ENCODE peak calls at places on chromosome 22, in eight cellular contexts. O is GM18507; F is SK-N-SH; R is EH; H is fibroblast of the aortic adventitia; W is amygdala; P is RCC 7860; M is stimulated activated CD4-positive, alpha-beta T cell treated with anti-CD3 and anti-CD28 coated beads, Interleukin-15, amount 100 ng/mL, for 24 hours. B is an unnamed sample.
A peak's percentile ranks its signal among the peaks of the same experiment; 100 is the strongest.

GRCh38 chr22:28408702-28409101 is 270.9 kb downstream of the TTC28 start:
- DNase-seq in H (no peak), W (no peak), O (no peak), F (no peak), M (no peak), P (no peak), R (no peak), B (no peak)

GRCh38 chr22:37378642-37379058 is 48.6 kb downstream of the ELFN2 start:
- DNase-seq in F (no peak), M (no peak), W (no peak), R (no peak), P (peak; percentile 62), O (no peak), H (no peak), B (no peak)

GRCh38 chr22:32208681-32209080 is 3.8 kb upstream of the RFPL2 start:
- DNase-seq in W (no peak), R (no peak), F (no peak), O (no peak), M (no peak), H (no peak), P (no peak), B (no peak)

GRCh38 chr22:49213731-49214352 is 613.8 kb downstream of the BRD1 start:
- DNase-seq in H (no peak), P (no peak), R (no peak), W (no peak), M (no peak), O (no peak), F (no peak), B (no peak)

GRCh38 chr22:44658371-44658953 is 43.5 kb upstream of the PRR5 start:
- DNase-seq in R (peak; percentile 94), W (peak; percentile 44), P (no peak), O (no peak), F (peak; percentile 28), M (no peak), H (peak; percentile 56), B (no peak)

GRCh38 chr22:40044870-40045834 is 50.4 kb downstream of the FAM83F start:
- DNase-seq in P (no peak), F (peak; percentile 68), O (no peak), R (peak; percentile 37), W (no peak), M (peak; percentile 82), H (peak; percentile 24), B (peak; percentile 84)

GRCh38 chr22:38865201-38866023 is 6.6 kb downstream of the CBX6 start:
- DNase-seq in F (no peak), P (no peak), W (no peak), M (no peak), O (no peak), H (no peak), R (no peak), B (no peak)

GRCh38 chr22:28711820-28712777 is 29.5 kb downstream of the CHEK2 start:
- DNase-seq in W (no peak), F (no peak), P (peak; percentile 66), R (peak; percentile 96), O (no peak), H (peak; percentile 98), M (no peak), B (no peak)

GRCh38 chr22:38260760-38261477 is 11.9 kb downstream of the TMEM184B start:
- DNase-seq in H (peak; percentile 42), P (no peak), W (no peak), M (no peak), F (no peak), O (no peak), R (no peak), B (no peak)

GRCh38 chr22:38104084-38104483 is 6.4 kb downstream of the BAIAP2L2 start:
- DNase-seq in R (peak; percentile 42), W (no peak), M (no peak), F (no peak), H (peak; percentile 12), P (no peak), O (no peak), B (no peak)

GRCh38 chr22:20083891-20084546 is 4.0 kb downstream of the DGCR8 start:
- DNase-seq in P (no peak), H (no peak), W (no peak), M (no peak), F (no peak), O (no peak), R (no peak), B (no peak)